ENCODE peak calls at places on chromosomes 13 and 19, in seven cellular contexts. T is stimulated activated CD8-positive, alpha-beta memory T cell treated with anti-CD3 and anti-CD28 coated beads, Interleukin-4, amount 100 ng/mL, for 48 hours; Q is tibial nerve; I is amniotic epithelial cell; Z is RWPE2; E is B cell; Y is stimulated activated CD4-positive, alpha-beta T cell treated with anti-CD3 and anti-CD28 coated beads, Interleukin-15, amount 100 ng/mL, for 1 hour. P is an unnamed sample.

GRCh38 chr19:45558399-45558878 is 26.2 kb downstream of the OPA3 start:
- DNase-seq in Q (peak), E (peak), Y (peak), Z (no peak), I (peak), T (peak), P (peak)

GRCh38 chr19:10593820-10594637 is 6.9 kb upstream of the AP1M2 start:
- DNase-seq in Y (no peak), Z (no peak), T (no peak), I (peak), E (peak), Q (peak), P (no peak)

GRCh38 chr19:38741670-38742069 is 2.6 kb downstream of the CAPN12 start:
- DNase-seq in E (no peak), Q (no peak), I (no peak), Y (no peak), Z (no peak), T (no peak), P (no peak)

GRCh38 chr19:48985711-48986110 is 7.4 kb downstream of the GYS1 start:
- DNase-seq in E (no peak), T (no peak), Z (no peak), Y (no peak), I (no peak), Q (no peak), P (no peak)

GRCh38 chr13:76969488-76970365 is 21.4 kb downstream of the ACOD1 start:
- DNase-seq in I (peak), T (no peak), E (no peak), Y (no peak), Z (no peak), Q (no peak), P (no peak)

GRCh38 chr13:42041017-42041683 is 7.3 kb upstream of the DGKH start:
- DNase-seq in E (no peak), Z (no peak), I (peak), T (peak), Y (no peak), Q (peak), P (peak)

GRCh38 chr13:44191504-44192171 is 182.0 kb upstream of the SERP2 start:
- DNase-seq in E (no peak), Z (no peak), Q (peak), T (no peak), I (peak), Y (no peak), P (peak)

GRCh38 chr13:80840313-80840976 is 499.5 kb upstream of the SPRY2 start:
- DNase-seq in E (no peak), Z (no peak), I (peak), Q (peak), T (no peak), Y (no peak), P (no peak)

GRCh38 chr13:36082396-36082795 is 48.8 kb downstream of the DCLK1 start:
- DNase-seq in Q (no peak), E (no peak), I (no peak), Z (no peak), T (no peak), Y (no peak), P (no peak)

GRCh38 chr13:40384976-40385857 is 281.2 kb downstream of the FOXO1 start:
- DNase-seq in T (no peak), Y (no peak), E (no peak), Z (no peak), I (no peak), Q (no peak), P (no peak)

GRCh38 chr13:112007191-112007590 is 59.8 kb upstream of the SOX1 start:
- DNase-seq in Q (no peak), E (no peak), Z (no peak), Y (no peak), I (no peak), T (no peak), P (no peak)

GRCh38 chr19:29785955-29786589 is 25.7 kb upstream of the CCNE1 start:
- DNase-seq in Z (no peak), I (no peak), Q (no peak), Y (no peak), E (no peak), T (peak), P (peak)

GRCh38 chr19:54426291-54426918 is 11.1 kb downstream of the TTYH1 start:
- DNase-seq in Y (no peak), Z (no peak), E (no peak), T (no peak), I (no peak), Q (no peak), P (no peak)